ENCODE peak calls at places on chromosome 14, in ten cellular contexts. P is left ventricle myocardium superior, I is IMR-90, T is occipital lobe, R is HEK293T, C is NCI-H2107, H is NCI-H774, O is COR-L47, M is endothelial cell, J is Ammon's horn. A is an unnamed sample.

GRCh38 chr14:72810201-72810600 is 83.7 kb downstream of the DPF3 start:
- DNase-seq in T (no peak), J (no peak), O (no peak), H (no peak), C (no peak), P (no peak), M (no peak), I (no peak), R (no peak), A (no peak)

GRCh38 chr14:86999076-86999475 is 993.9 kb downstream of the GALC start:
- DNase-seq in I (peak), M (no peak), P (no peak), R (no peak), C (no peak), J (no peak), H (no peak), O (no peak), T (no peak), A (no peak)

GRCh38 chr14:102917469-102918211 is 4.8 kb upstream of the AMN start:
- DNase-seq in O (peak), C (no peak), R (peak), T (no peak), H (peak), J (peak), P (peak), I (peak), M (peak), A (peak)

GRCh38 chr14:55249423-55249822 is 21.8 kb upstream of the FBXO34 start:
- DNase-seq in R (no peak), I (peak), P (no peak), J (no peak), O (no peak), C (no peak), T (no peak), H (no peak), M (no peak), A (no peak)

GRCh38 chr14:102058146-102058545 is 28.7 kb downstream of the HSP90AA1 start:
- DNase-seq in T (no peak), I (no peak), P (no peak), O (no peak), M (no peak), C (no peak), H (no peak), J (no peak), R (no peak), A (no peak)

GRCh38 chr14:46053221-46053620 is 598.4 kb downstream of the RPL10L start:
- DNase-seq in M (no peak), I (no peak), J (no peak), C (no peak), T (no peak), R (no peak), H (no peak), P (no peak), O (no peak), A (no peak)

GRCh38 chr14:67787673-67788072 is 28.7 kb downstream of the ZFYVE26 start:
- DNase-seq in M (no peak), H (no peak), I (no peak), R (no peak), C (no peak), T (no peak), J (no peak), P (no peak), O (no peak), A (no peak)

GRCh38 chr14:68178282-68178681 is 358.7 kb downstream of the RAD51B start:
- DNase-seq in H (no peak), O (no peak), P (no peak), I (no peak), C (no peak), J (no peak), R (no peak), T (no peak), M (no peak), A (no peak)

GRCh38 chr14:30623412-30624131 is 1.5 kb downstream of the SCFD1 start:
- DNase-seq in R (no peak), P (no peak), O (no peak), M (no peak), H (no peak), I (no peak), C (no peak), J (no peak), T (no peak), A (no peak)

GRCh38 chr14:44453433-44454171 is 53.5 kb downstream of the FSCB start:
- DNase-seq in P (no peak), O (no peak), M (no peak), C (no peak), I (no peak), J (no peak), H (peak), T (no peak), R (no peak), A (no peak)

GRCh38 chr14:31228533-31228932 is 20.9 kb upstream of the HECTD1 start:
- DNase-seq in I (no peak), R (no peak), J (no peak), T (no peak), H (no peak), P (no peak), C (no peak), M (no peak), O (no peak), A (no peak)

GRCh38 chr14:102925646-102926045 is 3.2 kb downstream of the AMN start:
- DNase-seq in C (no peak), M (no peak), P (no peak), R (no peak), I (no peak), T (no peak), H (no peak), J (no peak), O (no peak), A (no peak)

GRCh38 chr14:75418779-75419768 is 8.7 kb upstream of the JDP2 start:
- DNase-seq in R (peak), J (no peak), O (no peak), T (no peak), M (peak), H (no peak), P (peak), C (peak), I (no peak), A (peak)

GRCh38 chr14:61184117-61184516 is 97.0 kb downstream of the TMEM30B start:
- DNase-seq in R (no peak), C (no peak), H (no peak), P (no peak), I (peak), O (no peak), M (no peak), T (no peak), J (no peak), A (no peak)

GRCh38 chr14:89578048-89578619 is 161.1 kb upstream of the FOXN3 start:
- DNase-seq in I (peak), C (no peak), T (no peak), R (no peak), M (no peak), O (no peak), H (no peak), P (no peak), J (peak), A (no peak)

GRCh38 chr14:61822458-61822857 is 60.2 kb downstream of the SNAPC1 start:
- DNase-seq in O (no peak), P (no peak), I (no peak), M (no peak), J (no peak), C (no peak), H (no peak), T (no peak), R (no peak), A (no peak)

GRCh38 chr14:53306267-53306721 is 153.2 kb upstream of the DDHD1 start:
- DNase-seq in T (peak), H (no peak), R (peak), O (peak), P (peak), M (peak), I (peak), J (peak), C (peak), A (peak)

GRCh38 chr14:104109731-104110361 is 24.3 kb downstream of the ASPG start:
- DNase-seq in O (no peak), T (no peak), P (peak), H (no peak), R (no peak), C (no peak), I (no peak), J (no peak), M (no peak), A (no peak)

GRCh38 chr14:55846852-55847471 is 267.0 kb downstream of the KTN1 start:
- DNase-seq in R (no peak), H (no peak), T (peak), P (peak), M (no peak), J (peak), O (no peak), C (no peak), I (peak), A (no peak)

GRCh38 chr14:61569783-61570182 is 125.5 kb upstream of the HIF1A start:
- DNase-seq in M (no peak), H (no peak), P (peak), I (peak), T (no peak), R (no peak), C (peak), O (no peak), J (no peak), A (no peak)

GRCh38 chr14:50542941-50543418 is 10.6 kb upstream of the MAP4K5 start:
- DNase-seq in H (peak), T (no peak), M (peak), P (no peak), I (peak), J (peak), R (peak), O (peak), C (peak), A (peak)

GRCh38 chr14:34365309-34365915 is 96.6 kb downstream of the SPTSSA start:
- DNase-seq in P (no peak), H (no peak), C (no peak), J (no peak), O (peak), I (peak), R (no peak), M (no peak), T (no peak), A (peak)

GRCh38 chr14:100679707-100680438 is 46.8 kb upstream of the DLK1 start:
- DNase-seq in H (no peak), O (no peak), T (no peak), I (peak), M (no peak), P (peak), C (no peak), R (no peak), J (no peak), A (no peak)

GRCh38 chr14:95815226-95815690 is 61.4 kb upstream of the TUNAR start:
- DNase-seq in H (no peak), O (no peak), I (no peak), C (no peak), R (no peak), P (no peak), M (no peak), J (no peak), T (no peak), A (no peak)

GRCh38 chr14:53304726-53305381 is 151.7 kb upstream of the DDHD1 start:
- DNase-seq in I (peak), T (no peak), R (no peak), P (peak), H (no peak), C (no peak), O (no peak), M (no peak), J (peak), A (peak)

GRCh38 chr14:101559624-101560533 is 1.4 kb upstream of the DIO3 start:
- DNase-seq in H (no peak), O (no peak), T (no peak), J (no peak), R (no peak), M (peak), P (peak), C (no peak), I (peak), A (no peak)

GRCh38 chr14:73634333-73634833 is 10.4 kb upstream of the DNAL1 start:
- DNase-seq in J (peak), M (peak), H (peak), O (peak), R (no peak), C (peak), P (peak), I (no peak), T (no peak), A (peak)

GRCh38 chr14:95727084-95727700 is 13.3 kb upstream of the TCL1A start:
- DNase-seq in P (no peak), I (no peak), T (no peak), O (peak), R (no peak), M (no peak), J (no peak), H (peak), C (peak), A (peak)

GRCh38 chr14:90758959-90759358 is 57.3 kb downstream of the TTC7B start:
- DNase-seq in O (no peak), P (peak), T (peak), I (peak), H (no peak), C (no peak), R (no peak), J (peak), M (peak), A (no peak)

GRCh38 chr14:31536201-31536960 is 24.8 kb upstream of the NUBPL start:
- DNase-seq in P (no peak), H (no peak), C (no peak), T (no peak), I (no peak), O (no peak), M (no peak), J (no peak), R (no peak), A (no peak)

GRCh38 chr14:72796935-72797334 is 97.0 kb downstream of the DPF3 start:
- DNase-seq in J (peak), H (no peak), C (no peak), I (no peak), P (no peak), T (no peak), M (no peak), O (no peak), R (no peak), A (no peak)

GRCh38 chr14:55600784-55601561 is 21.0 kb downstream of the KTN1 start:
- DNase-seq in J (no peak), I (peak), R (no peak), C (no peak), T (no peak), P (no peak), H (no peak), O (no peak), M (no peak), A (no peak)

GRCh38 chr14:81423504-81423903 is 23.4 kb upstream of the STON2 start:
- DNase-seq in P (peak), O (no peak), H (no peak), I (no peak), M (no peak), R (no peak), J (peak), C (no peak), T (no peak), A (no peak)

GRCh38 chr14:83909507-83909906 is 1620.4 kb upstream of the FLRT2 start:
- DNase-seq in H (no peak), I (peak), O (no peak), R (no peak), M (no peak), P (no peak), C (no peak), T (no peak), J (no peak), A (no peak)

GRCh38 chr14:56138987-56139386 is 20.8 kb downstream of the PELI2 start:
- DNase-seq in O (no peak), R (no peak), I (no peak), P (no peak), M (no peak), J (peak), T (no peak), H (no peak), C (no peak), A (no peak)

GRCh38 chr14:54593860-54594259 is 26.9 kb downstream of the SAMD4A start:
- DNase-seq in M (no peak), I (peak), T (no peak), H (no peak), P (no peak), J (no peak), R (no peak), C (no peak), O (no peak), A (no peak)

GRCh38 chr14:80872645-80873044 is 68.9 kb downstream of the CEP128 start:
- DNase-seq in M (no peak), I (peak), H (no peak), J (no peak), C (no peak), T (no peak), P (no peak), R (no peak), O (no peak), A (no peak)

GRCh38 chr14:28635387-28635786 is 131.2 kb upstream of the FOXG1 start:
- DNase-seq in J (no peak), T (no peak), I (peak), M (peak), P (no peak), H (peak), R (no peak), O (peak), C (no peak), A (peak)

GRCh38 chr14:76765461-76765931 is 4.2 kb downstream of the VASH1 start:
- DNase-seq in P (no peak), O (no peak), I (no peak), T (no peak), R (no peak), H (no peak), J (no peak), M (no peak), C (no peak), A (no peak)

A was measured in NCI-H1417.